ENCODE peak calls at places on chromosomes 16 and 17, in eight cellular contexts. A is HCT116, M is endothelial cell of umbilical vein, Z is A549, J is uterus, N is IMR-90, D is ovary, E is lower leg skin. W is an unnamed sample.

GRCh38 chr17:67800495-67800928 is 24.8 kb upstream of the BPTF start:
- DNase-seq in A (peak; percentile 83), M (peak; percentile 85), Z (peak; percentile 80), J (peak; percentile 32), N (peak; percentile 75), D (no peak), E (peak; percentile 93), W (peak; percentile 90)

GRCh38 chr17:75647921-75648320 is 14.7 kb downstream of the SMIM5 start:
- DNase-seq in A (no peak), M (no peak), Z (no peak), J (no peak), N (no peak), D (no peak), E (no peak), W (no peak)

GRCh38 chr17:29584452-29585079 is 4.9 kb downstream of the GIT1 start:
- DNase-seq in A (no peak), M (no peak), Z (no peak), J (no peak), N (no peak), D (no peak), E (no peak), W (no peak)

GRCh38 chr17:48442819-48443218 is 12.8 kb upstream of the SKAP1 start:
- DNase-seq in A (no peak), M (no peak), Z (no peak), J (no peak), N (no peak), D (no peak), E (no peak), W (peak; percentile 11)

GRCh38 chr16:50999181-50999580 is 151.9 kb downstream of the SALL1 start:
- DNase-seq in A (no peak), M (no peak), Z (no peak), J (no peak), N (no peak), D (no peak), E (no peak), W (no peak)

GRCh38 chr17:18331879-18332278 is 16.8 kb downstream of the SMCR8 start:
- DNase-seq in A (no peak), M (no peak), Z (no peak), J (no peak), N (no peak), D (no peak), E (no peak), W (no peak)

GRCh38 chr16:30005341-30006094 is 5.3 kb downstream of the DOC2A start:
- DNase-seq in A (no peak), M (peak; percentile 11), Z (peak; percentile 90), J (peak; percentile 39), N (peak; percentile 31), D (no peak), E (no peak), W (peak; percentile 67)

GRCh38 chr16:80356365-80356764 is 184.4 kb upstream of the DYNLRB2 start:
- DNase-seq in A (no peak), M (no peak), Z (no peak), J (no peak), N (no peak), D (no peak), E (no peak), W (no peak)

GRCh38 chr17:67891481-67892119 is 66.3 kb downstream of the BPTF start:
- DNase-seq in A (peak; percentile 6), M (peak; percentile 2), Z (peak; percentile 36), J (no peak), N (peak; percentile 85), D (no peak), E (no peak), W (peak; percentile 9)

GRCh38 chr16:13306153-13306552 is 404.8 kb downstream of the SHISA9 start:
- DNase-seq in A (no peak), M (no peak), Z (no peak), J (no peak), N (no peak), D (no peak), E (no peak), W (no peak)

GRCh38 chr16:17368511-17368910 is 102.2 kb downstream of the XYLT1 start:
- DNase-seq in A (no peak), M (no peak), Z (no peak), J (no peak), N (no peak), D (no peak), E (no peak), W (no peak)

GRCh38 chr16:30028438-30029093 is 2.5 kb downstream of the TLCD3B start:
- DNase-seq in A (no peak), M (no peak), Z (no peak), J (no peak), N (no peak), D (no peak), E (no peak), W (no peak)

GRCh38 chr17:40498281-40499084 is 2.9 kb downstream of the TNS4 start:
- DNase-seq in A (no peak), M (no peak), Z (no peak), J (no peak), N (no peak), D (no peak), E (no peak), W (no peak)

GRCh38 chr17:40501499-40501911 is at the start of gene TNS4:
- DNase-seq in A (peak; percentile 65), M (no peak), Z (no peak), J (no peak), N (no peak), D (no peak), E (peak; percentile 91), W (no peak)

GRCh38 chr17:40499551-40500189 is 1.8 kb downstream of the TNS4 start:
- DNase-seq in A (no peak), M (peak; percentile 58), Z (peak; percentile 85), J (peak; percentile 90), N (peak; percentile 60), D (peak; percentile 84), E (peak; percentile 96), W (no peak)

GRCh38 chr17:40500709-40501108 is 714 bp downstream of the TNS4 start:
- DNase-seq in A (no peak), M (no peak), Z (no peak), J (no peak), N (no peak), D (no peak), E (peak; percentile 82), W (no peak)

GRCh38 chr17:40500190-40500589 is 1.2 kb downstream of the TNS4 start:
- DNase-seq in A (no peak), M (no peak), Z (no peak), J (no peak), N (no peak), D (no peak), E (peak; percentile 85), W (no peak)
- TF ChIP-seq POLR2A in A (no peak), M (no peak), Z (peak; percentile 38), J (no peak), N (no peak), D (no peak), E (no peak), W (no peak)

GRCh38 chr16:70428178-70428998 is 10.5 kb downstream of the ST3GAL2 start:
- DNase-seq in A (peak; percentile 51), M (peak; percentile 96), Z (peak; percentile 94), J (peak; percentile 93), N (peak; percentile 97), D (peak; percentile 95), E (peak; percentile 94), W (peak; percentile 100)
- TF ChIP-seq POLR2A in A (no peak), M (peak; percentile 77), Z (no peak), J (no peak), N (peak; percentile 49), D (no peak), E (no peak), W (peak; percentile 79)

GRCh38 chr17:79722787-79723186 is 8.0 kb upstream of the ENPP7 start:
- DNase-seq in A (no peak), M (no peak), Z (no peak), J (no peak), N (no peak), D (no peak), E (no peak), W (no peak)

GRCh38 chr17:79716183-79716797 is 14.5 kb upstream of the ENPP7 start:
- DNase-seq in A (no peak), M (no peak), Z (no peak), J (no peak), N (no peak), D (no peak), E (no peak), W (no peak)

GRCh38 chr17:79715318-79716182 is 15.2 kb upstream of the ENPP7 start:
- DNase-seq in A (no peak), M (no peak), Z (no peak), J (no peak), N (no peak), D (no peak), E (no peak), W (no peak)

GRCh38 chr17:79721993-79722671 is 8.6 kb upstream of the ENPP7 start:
- DNase-seq in A (no peak), M (no peak), Z (peak; percentile 87), J (no peak), N (no peak), D (no peak), E (no peak), W (no peak)

GRCh38 chr17:79720705-79721295 is 9.9 kb upstream of the ENPP7 start:
- DNase-seq in A (no peak), M (no peak), Z (no peak), J (no peak), N (no peak), D (no peak), E (no peak), W (no peak)
- TF ChIP-seq POLR2A in A (no peak), M (no peak), Z (no peak), J (no peak), N (no peak), D (no peak), E (no peak), W (no peak)

GRCh38 chr16:70715860-70716357 is 30.1 kb upstream of the MTSS2 start:
- DNase-seq in A (no peak), M (no peak), Z (no peak), J (peak; percentile 35), N (peak; percentile 62), D (peak; percentile 59), E (no peak), W (no peak)

GRCh38 chr16:70714526-70715112 is 28.8 kb upstream of the MTSS2 start:
- DNase-seq in A (no peak), M (no peak), Z (no peak), J (no peak), N (no peak), D (no peak), E (no peak), W (no peak)

GRCh38 chr16:70713781-70714180 is 27.9 kb upstream of the MTSS2 start:
- DNase-seq in A (no peak), M (no peak), Z (no peak), J (no peak), N (no peak), D (no peak), E (no peak), W (no peak)

GRCh38 chr16:70717065-70717464 is 31.2 kb upstream of the MTSS2 start:
- DNase-seq in A (no peak), M (no peak), Z (no peak), J (no peak), N (no peak), D (no peak), E (no peak), W (no peak)

DNA sequence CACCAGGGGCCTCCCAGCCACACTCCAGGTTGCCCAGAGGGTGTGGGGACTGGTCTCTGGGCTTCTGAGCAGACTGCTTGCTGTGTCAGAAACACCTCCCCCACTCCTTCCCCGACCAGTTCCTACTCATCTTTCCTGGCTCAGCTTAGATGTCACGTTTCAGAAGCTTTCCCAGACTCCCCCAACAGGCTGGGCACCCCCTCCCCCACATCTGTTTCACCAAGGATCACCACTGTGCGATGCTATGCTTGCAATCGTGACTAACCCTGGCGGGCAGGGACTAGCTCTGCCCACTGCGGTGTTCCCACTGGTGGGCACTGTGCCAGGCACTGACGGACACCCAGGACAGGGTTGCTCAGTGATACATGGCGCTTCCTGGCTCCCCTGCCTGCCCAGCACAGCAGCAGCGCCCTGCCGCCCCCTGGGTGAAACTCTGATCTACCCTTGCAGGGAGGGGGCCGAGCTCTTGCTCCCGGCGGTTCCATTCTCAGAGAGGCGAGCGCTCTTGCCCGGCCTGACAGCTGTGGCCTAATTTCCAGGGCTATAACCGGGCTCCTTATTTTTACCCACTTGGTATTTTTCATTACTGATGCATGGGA is 29.4 kb upstream of the MTSS2 start:
- DNase-seq in A (no peak), M (no peak), Z (peak; percentile 93), J (peak; percentile 90), N (peak; percentile 98), D (peak; percentile 89), E (peak; percentile 94), W (no peak)
- TF ChIP-seq POLR2A in A (no peak), M (no peak), Z (no peak), J (no peak), N (peak; percentile 71), D (peak; percentile 8), E (no peak), W (no peak)

W was measured in erythroblast.